ENCODE peak calls at places on chromosomes 6 and 20, in four cellular contexts. L, K, W and R are unnamed samples.

GRCh38 chr6:106757267-106757666 is 127.9 kb downstream of the QRSL1 start:
- DNase-seq in L (no peak), K (no peak), W (no peak), R (no peak)

GRCh38 chr20:43536041-43536816 is 22.6 kb upstream of the SGK2 start:
- DNase-seq in L (no peak), K (no peak), W (no peak), R (no peak)

GRCh38 chr6:37572340-37572739 is 72.6 kb upstream of the CCDC167 start:
- DNase-seq in L (no peak), K (no peak), W (no peak), R (no peak)

GRCh38 chr6:89789980-89790379 is 29.6 kb downstream of the MDN1 start:
- DNase-seq in L (no peak), K (no peak), W (no peak), R (no peak)

GRCh38 chr6:53464942-53465460 is 79.9 kb downstream of the GCLC start:
- DNase-seq in L (no peak), K (no peak), W (peak), R (no peak)

GRCh38 chr20:62010551-62011402 is 54.9 kb downstream of the TAF4 start:
- DNase-seq in L (peak), K (peak), W (peak), R (peak)

GRCh38 chr20:57244627-57245214 is 21.7 kb downstream of the BMP7 start:
- DNase-seq in L (peak), K (peak), W (no peak), R (peak)

GRCh38 chr6:2783188-2783957 is 18.2 kb downstream of the WRNIP1 start:
- DNase-seq in L (peak), K (peak), W (peak), R (no peak)

GRCh38 chr6:25961619-25962367 is 809 bp upstream of the TRIM38 start:
- DNase-seq in L (no peak), K (peak), W (no peak), R (no peak)

GRCh38 chr20:49685809-49686208 is 27.9 kb downstream of the B4GALT5 start:
- DNase-seq in L (no peak), K (no peak), W (peak), R (no peak)

GRCh38 chr6:42344756-42345155 is 107.0 kb downstream of the TRERF1 start:
- DNase-seq in L (no peak), K (no peak), W (peak), R (no peak)

GRCh38 chr6:80454661-80455365 is 348.3 kb downstream of the BCKDHB start:
- DNase-seq in L (no peak), K (no peak), W (peak), R (no peak)

GRCh38 chr20:63574156-63574828 is at the start of gene HELZ2:
- DNase-seq in L (peak), K (peak), W (peak), R (no peak)

GRCh38 chr20:6689339-6689973 is 78.0 kb upstream of the BMP2 start:
- DNase-seq in L (no peak), K (no peak), W (no peak), R (no peak)

GRCh38 chr20:38452880-38453624 is 17.9 kb upstream of the SNHG17 start:
- DNase-seq in L (no peak), K (no peak), W (peak), R (no peak)

GRCh38 chr20:3041818-3042504 is 1.5 kb upstream of the GNRH2 start:
- DNase-seq in L (no peak), K (no peak), W (peak), R (no peak)

GRCh38 chr20:36298795-36299339 is 7.3 kb upstream of the DLGAP4 start:
- DNase-seq in L (no peak), K (no peak), W (no peak), R (no peak)

GRCh38 chr20:37452236-37452635 is 68.8 kb upstream of the NNAT start:
- DNase-seq in L (no peak), K (no peak), W (no peak), R (no peak)

GRCh38 chr6:20644667-20645370 is 110.6 kb downstream of the CDKAL1 start:
- DNase-seq in L (no peak), K (no peak), W (peak), R (no peak)

GRCh38 chr6:112296122-112296521 is 41.8 kb upstream of the LAMA4 start:
- DNase-seq in L (peak), K (peak), W (peak), R (peak)

GRCh38 chr6:167255918-167256553 is 35.1 kb upstream of the UNC93A start:
- DNase-seq in L (no peak), K (peak), W (no peak), R (peak)

GRCh38 chr20:20744170-20744725 is 31.8 kb upstream of the RALGAPA2 start:
- DNase-seq in L (no peak), K (no peak), W (no peak), R (no peak)

GRCh38 chr6:73079611-73079955 is 145.7 kb downstream of the KHDC1L start:
- DNase-seq in L (no peak), K (no peak), W (peak), R (no peak)

GRCh38 chr6:159974932-159975331 is 6.0 kb downstream of the IGF2R start:
- DNase-seq in L (no peak), K (no peak), W (no peak), R (no peak)

GRCh38 chr6:159979136-159979874 is 10.4 kb downstream of the IGF2R start:
- DNase-seq in L (no peak), K (peak), W (peak), R (no peak)

GRCh38 chr6:159977242-159978214 is 8.6 kb downstream of the IGF2R start:
- DNase-seq in L (no peak), K (no peak), W (peak), R (no peak)

GRCh38 chr6:159978291-159979135 is 9.6 kb downstream of the IGF2R start:
- DNase-seq in L (no peak), K (peak), W (no peak), R (no peak)

GRCh38 chr6:159976844-159977241 is 8.0 kb downstream of the IGF2R start:
- DNase-seq in L (no peak), K (no peak), W (no peak), R (no peak)
- H3K4ac ChIP-seq in L (no peak), K (no peak), W (no peak), R (no peak)

DNA sequence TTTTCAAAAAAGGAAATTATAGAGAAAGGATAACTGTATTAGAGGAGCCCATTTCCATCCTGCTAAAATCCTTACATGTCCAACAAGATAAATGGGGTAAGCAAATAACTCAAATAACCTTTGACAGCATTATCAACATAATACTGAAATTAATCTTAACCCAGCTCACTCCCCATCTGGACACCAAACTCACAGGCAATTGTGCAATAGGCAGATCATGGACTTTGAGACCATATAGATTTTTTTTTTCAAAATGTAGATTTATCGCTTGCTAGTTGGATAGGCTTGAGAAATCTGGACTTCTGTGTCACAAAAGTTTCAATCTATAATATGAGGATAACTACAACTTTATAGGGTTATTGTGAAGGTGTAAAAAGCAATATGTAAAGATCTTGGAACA is 134.4 kb upstream of the ASCC3 start:
- DNase-seq in L (no peak), K (no peak), W (no peak), R (no peak)
- H3K56ac ChIP-seq in L (no peak), K (no peak), W (no peak), R (no peak)

DNA sequence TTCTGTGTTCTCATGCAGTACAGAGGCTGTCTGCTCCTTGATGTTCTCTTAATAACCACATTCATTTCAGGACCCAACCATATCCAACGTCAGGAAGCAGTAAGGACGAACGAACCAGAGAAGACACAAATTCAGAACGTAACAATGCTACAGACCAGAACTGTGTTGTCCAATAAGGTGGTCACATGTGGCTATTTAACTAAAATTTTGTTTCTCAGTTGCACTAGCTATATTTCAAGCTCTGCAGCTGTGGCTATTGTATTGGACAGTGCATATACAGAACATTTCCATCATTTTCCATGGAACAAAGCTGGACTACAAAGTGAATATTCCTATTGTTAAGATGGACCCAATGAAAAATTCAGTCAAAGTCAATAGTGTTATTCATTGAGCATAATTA is 27.0 kb downstream of the MAP7 start:
- DNase-seq in L (no peak), K (no peak), W (no peak), R (no peak)
- H3K4ac ChIP-seq in L (no peak), K (no peak), W (no peak), R (no peak)

DNA sequence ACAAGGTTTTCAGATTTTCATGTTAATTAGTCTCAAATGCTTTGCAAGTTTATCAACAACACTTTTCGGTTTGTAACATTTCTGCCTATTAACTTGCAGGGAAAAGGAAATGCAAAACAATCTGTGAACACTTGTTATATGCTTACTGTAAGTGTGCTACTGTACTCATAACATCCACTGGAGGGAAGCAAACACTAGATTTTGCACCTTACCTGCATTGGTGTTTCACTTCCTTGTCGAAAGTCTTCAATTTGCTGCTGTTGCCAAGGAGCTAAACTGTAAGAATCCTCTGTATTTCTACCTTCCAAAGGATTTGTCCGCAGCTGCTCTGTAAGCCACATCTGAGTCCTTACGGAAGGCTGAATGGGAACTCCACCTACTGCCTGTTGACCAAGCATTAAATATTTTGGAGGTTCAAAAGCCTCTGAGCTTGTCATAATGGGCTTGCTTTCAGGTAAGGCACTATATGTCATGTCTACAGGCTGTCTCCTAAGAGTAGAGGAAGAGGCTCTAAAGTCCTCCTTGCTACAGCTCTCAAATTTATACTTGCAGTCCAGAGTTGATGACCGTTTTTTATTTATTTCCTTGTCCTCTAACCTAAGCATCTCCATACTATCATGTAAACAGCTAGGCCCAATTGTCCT is 17.3 kb downstream of the PLN start:
- DNase-seq in L (no peak), K (peak), W (peak), R (no peak)
- H3K56ac ChIP-seq in L (no peak), K (no peak), W (no peak), R (no peak)

DNA sequence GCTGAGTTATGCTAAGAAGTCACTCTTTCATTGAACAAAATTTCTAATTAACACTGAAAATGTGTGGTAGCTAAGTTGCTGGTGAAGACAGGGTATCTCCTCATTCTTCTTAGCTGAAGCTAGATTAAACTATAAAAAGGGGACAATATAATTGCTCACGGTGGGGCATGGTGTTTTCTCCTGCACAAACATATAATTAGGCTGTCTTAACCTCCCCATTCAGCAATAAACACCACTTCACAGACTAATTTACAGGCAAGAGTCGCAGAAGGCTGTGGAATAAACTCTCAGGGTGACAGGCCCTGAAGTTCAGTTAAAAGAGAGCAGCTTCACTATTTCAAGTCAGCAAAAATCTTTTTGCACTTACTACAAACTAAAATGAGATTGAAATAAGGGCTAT is 338.9 kb upstream of the NT5E start:
- DNase-seq in L (no peak), K (no peak), W (no peak), R (no peak)
- H3K4ac ChIP-seq in L (no peak), K (no peak), W (no peak), R (no peak)

GRCh38 chr6:28134716-28135115 is 7.0 kb upstream of the ZKSCAN8 start:
- DNase-seq in L (no peak), K (no peak), W (no peak), R (no peak)
- H3K56ac ChIP-seq in L (no peak), K (no peak), W (no peak), R (no peak)

DNA sequence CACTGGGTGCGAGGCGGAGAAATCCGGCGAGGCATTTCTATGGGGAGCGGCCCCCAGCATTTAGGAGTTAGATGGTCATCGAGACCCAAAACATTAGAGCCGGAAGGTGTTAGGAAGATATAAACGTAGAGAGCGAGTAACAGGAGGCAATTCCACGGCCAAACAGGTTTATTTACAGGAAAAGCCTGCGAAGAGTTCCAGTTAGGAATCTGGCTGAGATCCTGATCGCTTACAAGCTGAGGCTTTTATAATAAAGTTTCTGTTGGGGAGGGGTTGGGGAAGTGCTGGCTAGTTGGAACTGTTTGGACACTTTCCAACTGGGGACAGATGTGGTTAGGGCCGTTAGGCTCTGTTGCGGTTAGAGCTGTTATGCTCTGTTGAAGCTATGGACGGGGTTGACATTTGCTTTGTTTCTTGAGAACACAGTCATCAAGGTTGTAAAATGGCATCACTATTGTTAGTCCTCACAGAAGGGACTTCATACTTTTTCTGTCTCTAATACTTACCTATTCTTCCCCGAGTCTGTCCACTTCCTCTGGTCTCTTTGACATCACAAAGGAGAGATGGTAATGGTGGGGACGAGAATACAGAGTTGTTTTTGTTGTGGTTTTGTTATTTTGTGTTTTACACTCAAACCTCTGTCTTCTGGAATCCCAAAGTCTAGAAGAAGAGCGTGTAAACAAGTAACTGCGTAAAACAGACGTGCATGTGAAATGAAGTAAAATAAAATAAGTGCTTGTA is 506 bp upstream of the ZSCAN31 start:
- DNase-seq in L (no peak), K (no peak), W (peak), R (no peak)
- H3K4ac ChIP-seq in L (peak), K (no peak), W (peak), R (no peak)

DNA sequence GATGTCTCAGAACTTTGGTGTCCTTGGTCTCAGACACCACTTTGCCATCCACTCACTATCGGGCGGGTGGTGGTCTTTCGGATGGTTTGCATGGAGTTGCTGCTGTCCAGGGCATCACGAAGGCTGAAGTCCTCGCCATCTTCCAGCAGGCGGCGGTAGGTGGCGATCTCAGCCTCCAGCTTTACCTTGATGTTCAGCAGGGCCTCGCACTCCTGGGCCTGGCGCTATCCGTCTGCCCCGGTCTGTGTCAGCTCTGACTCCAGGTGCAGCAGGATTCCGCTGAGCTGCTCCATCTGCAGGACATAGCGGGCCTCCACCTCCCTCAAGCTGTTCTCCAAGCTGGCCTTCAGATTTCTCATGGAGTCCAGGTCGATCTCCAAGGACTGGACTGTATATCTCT is 36.0 kb downstream of the ZNF311 start:
- DNase-seq in L (peak), K (peak), W (no peak), R (peak)
- H3K56ac ChIP-seq in L (no peak), K (no peak), W (no peak), R (no peak)

GRCh38 chr6:104704191-104704590 is 155.5 kb downstream of the HACE1 start:
- DNase-seq in L (no peak), K (no peak), W (no peak), R (no peak)

GRCh38 chr6:104702126-104702841 is 157.4 kb downstream of the HACE1 start:
- DNase-seq in L (no peak), K (no peak), W (no peak), R (no peak)

GRCh38 chr6:104700371-104701185 is 159.1 kb downstream of the HACE1 start:
- DNase-seq in L (no peak), K (peak), W (no peak), R (no peak)

GRCh38 chr6:104698979-104699378 is 160.7 kb downstream of the HACE1 start:
- DNase-seq in L (no peak), K (no peak), W (no peak), R (no peak)

DNA sequence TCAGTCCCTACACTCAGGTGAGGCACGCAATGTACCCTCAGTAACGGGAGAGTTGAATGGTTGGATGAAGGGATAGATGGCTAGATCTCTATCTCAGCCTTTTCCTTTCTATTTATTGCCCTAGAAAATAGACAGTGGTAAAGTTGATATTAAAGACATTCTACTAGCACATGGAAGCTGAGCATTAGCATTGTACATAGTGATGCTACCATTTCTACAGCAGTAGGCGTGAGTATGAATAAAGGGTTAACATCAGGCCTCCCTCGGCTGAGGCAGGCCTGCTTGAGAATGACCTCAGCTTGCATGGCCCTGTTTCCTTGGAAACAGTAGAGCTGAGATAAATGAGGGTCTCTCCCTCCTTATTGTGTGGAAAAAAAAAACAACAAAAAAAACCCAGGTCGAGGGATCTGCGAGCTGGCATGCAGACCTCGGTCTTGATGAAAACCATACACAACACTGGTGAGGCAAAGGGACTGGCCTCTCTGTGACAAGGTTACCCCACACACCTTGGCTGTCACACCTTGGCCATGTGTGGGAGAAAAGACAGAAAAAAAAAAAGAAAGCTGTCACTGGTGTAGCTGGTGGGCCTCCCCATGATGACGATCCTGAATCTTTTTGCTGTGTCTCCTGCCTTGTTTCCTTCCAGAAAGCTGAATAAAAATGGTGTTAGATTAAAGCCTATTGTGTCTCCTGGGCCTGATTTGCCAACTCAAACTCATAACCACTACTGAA is 160.0 kb downstream of the HACE1 start:
- DNase-seq in L (no peak), K (peak), W (no peak), R (no peak)
- H3K4ac ChIP-seq in L (no peak), K (no peak), W (no peak), R (no peak)

GRCh38 chr6:144877118-144877517 is 592.0 kb downstream of the UTRN start:
- DNase-seq in L (no peak), K (no peak), W (no peak), R (no peak)

GRCh38 chr6:144882425-144882824 is 597.3 kb downstream of the UTRN start:
- DNase-seq in L (no peak), K (no peak), W (no peak), R (no peak)

GRCh38 chr6:144879436-144879835 is 594.3 kb downstream of the UTRN start:
- DNase-seq in L (no peak), K (no peak), W (no peak), R (no peak)

GRCh38 chr6:144876689-144877088 is 591.6 kb downstream of the UTRN start:
- DNase-seq in L (no peak), K (no peak), W (no peak), R (no peak)

DNA sequence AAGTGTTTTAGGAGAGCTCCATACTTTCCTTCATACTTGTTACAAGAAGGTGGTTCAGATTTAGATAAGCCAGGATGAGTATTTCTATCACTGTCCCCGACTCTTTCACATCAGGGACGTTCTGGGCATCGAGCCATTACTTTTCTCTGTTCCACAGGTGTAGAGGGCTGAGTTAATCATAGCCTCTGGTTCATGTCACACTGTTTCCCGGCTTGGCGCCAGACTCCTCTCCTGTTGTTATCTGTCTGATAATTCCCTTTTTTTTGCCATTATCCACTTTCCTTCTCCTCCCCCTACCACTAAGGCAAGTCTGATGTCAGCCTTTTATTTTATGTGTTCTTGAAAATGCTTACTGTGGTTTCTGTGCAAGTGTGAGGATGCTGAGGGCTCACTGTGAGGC is 593.4 kb downstream of the UTRN start:
- DNase-seq in L (no peak), K (peak), W (no peak), R (no peak)
- H3K56ac ChIP-seq in L (no peak), K (no peak), W (no peak), R (no peak)